ENCODE peak calls at places on chromosomes 13 and 19, in ten cellular contexts. One of them, this sample, is unnamed.
A peak's percentile ranks its signal among the peaks of the same experiment; 100 is the strongest.

GRCh38 chr19:41872775-41873647 is 4.1 kb upstream of the CD79A start:
- DNase-seq in NAMALWA: peak; percentile 78
- DNase-seq in stimulated activated CD4-positive, alpha-beta T cell treated with anti-CD3 and anti-CD28 coated beads, Interleukin-15, amount 100 ng/mL, for 1 hour: peak; percentile 61
- DNase-seq in non-pigmented ciliary epithelial cell: peak; percentile 22
- DNase-seq in HT1080: peak; percentile 82
- DNase-seq in NCI-H1105 treated with DMSO at 0.1 percent for 48 hours: peak; percentile 50
- DNase-seq in NCI-H446 treated with DMSO at 0.1 percent for 48 hours: no peak
- DNase-seq in glutamatergic neuron: peak; percentile 86
- DNase-seq in activated CD4-positive, alpha-beta T cell treated with anti-CD3 and anti-CD28 coated beads, Interleukin-2, amount 50 U/mL, for 1 hour: peak; percentile 72
- DNase-seq in hepatocyte: peak; percentile 88
- DNase-seq in this sample: peak; percentile 71

GRCh38 chr13:50080856-50081105 is 65.5 kb downstream of the KCNRG start:
- DNase-seq in NAMALWA: no peak
- DNase-seq in stimulated activated CD4-positive, alpha-beta T cell treated with anti-CD3 and anti-CD28 coated beads, Interleukin-15, amount 100 ng/mL, for 1 hour: no peak
- DNase-seq in non-pigmented ciliary epithelial cell: no peak
- DNase-seq in HT1080: peak; percentile 44
- DNase-seq in NCI-H1105 treated with DMSO at 0.1 percent for 48 hours: no peak
- DNase-seq in NCI-H446 treated with DMSO at 0.1 percent for 48 hours: no peak
- DNase-seq in glutamatergic neuron: no peak
- DNase-seq in activated CD4-positive, alpha-beta T cell treated with anti-CD3 and anti-CD28 coated beads, Interleukin-2, amount 50 U/mL, for 1 hour: no peak
- DNase-seq in hepatocyte: no peak
- DNase-seq in this sample: no peak

GRCh38 chr19:14434543-14435319 is 1.6 kb downstream of the PKN1 start:
- DNase-seq in NAMALWA: no peak
- DNase-seq in stimulated activated CD4-positive, alpha-beta T cell treated with anti-CD3 and anti-CD28 coated beads, Interleukin-15, amount 100 ng/mL, for 1 hour: no peak
- DNase-seq in non-pigmented ciliary epithelial cell: peak; percentile 56
- DNase-seq in HT1080: peak; percentile 75
- DNase-seq in NCI-H1105 treated with DMSO at 0.1 percent for 48 hours: no peak
- DNase-seq in NCI-H446 treated with DMSO at 0.1 percent for 48 hours: no peak
- DNase-seq in glutamatergic neuron: no peak
- DNase-seq in activated CD4-positive, alpha-beta T cell treated with anti-CD3 and anti-CD28 coated beads, Interleukin-2, amount 50 U/mL, for 1 hour: no peak
- DNase-seq in hepatocyte: peak; percentile 86
- DNase-seq in this sample: no peak

GRCh38 chr13:37870895-37871550 is 1.5 kb upstream of the TRPC4 start:
- DNase-seq in NAMALWA: no peak
- DNase-seq in stimulated activated CD4-positive, alpha-beta T cell treated with anti-CD3 and anti-CD28 coated beads, Interleukin-15, amount 100 ng/mL, for 1 hour: no peak
- DNase-seq in non-pigmented ciliary epithelial cell: no peak
- DNase-seq in HT1080: peak; percentile 74
- DNase-seq in NCI-H1105 treated with DMSO at 0.1 percent for 48 hours: no peak
- DNase-seq in NCI-H446 treated with DMSO at 0.1 percent for 48 hours: no peak
- DNase-seq in glutamatergic neuron: no peak
- DNase-seq in activated CD4-positive, alpha-beta T cell treated with anti-CD3 and anti-CD28 coated beads, Interleukin-2, amount 50 U/mL, for 1 hour: no peak
- DNase-seq in hepatocyte: no peak
- DNase-seq in this sample: no peak

GRCh38 chr13:99653526-99653925 is 152.3 kb downstream of the TM9SF2 start:
- DNase-seq in NAMALWA: no peak
- DNase-seq in stimulated activated CD4-positive, alpha-beta T cell treated with anti-CD3 and anti-CD28 coated beads, Interleukin-15, amount 100 ng/mL, for 1 hour: no peak
- DNase-seq in non-pigmented ciliary epithelial cell: no peak
- DNase-seq in HT1080: no peak
- DNase-seq in NCI-H1105 treated with DMSO at 0.1 percent for 48 hours: no peak
- DNase-seq in NCI-H446 treated with DMSO at 0.1 percent for 48 hours: no peak
- DNase-seq in glutamatergic neuron: no peak
- DNase-seq in activated CD4-positive, alpha-beta T cell treated with anti-CD3 and anti-CD28 coated beads, Interleukin-2, amount 50 U/mL, for 1 hour: no peak
- DNase-seq in hepatocyte: no peak
- DNase-seq in this sample: no peak

GRCh38 chr19:56671613-56671994 is at the start of gene ZNF835:
- DNase-seq in NAMALWA: no peak
- DNase-seq in stimulated activated CD4-positive, alpha-beta T cell treated with anti-CD3 and anti-CD28 coated beads, Interleukin-15, amount 100 ng/mL, for 1 hour: peak; percentile 80
- DNase-seq in non-pigmented ciliary epithelial cell: no peak
- DNase-seq in HT1080: peak; percentile 31
- DNase-seq in NCI-H1105 treated with DMSO at 0.1 percent for 48 hours: no peak
- DNase-seq in NCI-H446 treated with DMSO at 0.1 percent for 48 hours: no peak
- DNase-seq in glutamatergic neuron: peak; percentile 95
- DNase-seq in activated CD4-positive, alpha-beta T cell treated with anti-CD3 and anti-CD28 coated beads, Interleukin-2, amount 50 U/mL, for 1 hour: peak; percentile 74
- DNase-seq in hepatocyte: no peak
- DNase-seq in this sample: no peak

GRCh38 chr13:40127476-40127875 is 472.0 kb downstream of the COG6 start:
- DNase-seq in NAMALWA: peak; percentile 88
- DNase-seq in stimulated activated CD4-positive, alpha-beta T cell treated with anti-CD3 and anti-CD28 coated beads, Interleukin-15, amount 100 ng/mL, for 1 hour: no peak
- DNase-seq in non-pigmented ciliary epithelial cell: no peak
- DNase-seq in HT1080: no peak
- DNase-seq in NCI-H1105 treated with DMSO at 0.1 percent for 48 hours: no peak
- DNase-seq in NCI-H446 treated with DMSO at 0.1 percent for 48 hours: no peak
- DNase-seq in glutamatergic neuron: no peak
- DNase-seq in activated CD4-positive, alpha-beta T cell treated with anti-CD3 and anti-CD28 coated beads, Interleukin-2, amount 50 U/mL, for 1 hour: no peak
- DNase-seq in hepatocyte: no peak
- DNase-seq in this sample: no peak

GRCh38 chr19:3366761-3367571 is 583 bp downstream of the NFIC start:
- DNase-seq in NAMALWA: no peak
- DNase-seq in stimulated activated CD4-positive, alpha-beta T cell treated with anti-CD3 and anti-CD28 coated beads, Interleukin-15, amount 100 ng/mL, for 1 hour: no peak
- DNase-seq in non-pigmented ciliary epithelial cell: no peak
- DNase-seq in HT1080: peak; percentile 28
- DNase-seq in NCI-H1105 treated with DMSO at 0.1 percent for 48 hours: peak; percentile 34
- DNase-seq in NCI-H446 treated with DMSO at 0.1 percent for 48 hours: peak; percentile 42
- DNase-seq in glutamatergic neuron: no peak
- DNase-seq in activated CD4-positive, alpha-beta T cell treated with anti-CD3 and anti-CD28 coated beads, Interleukin-2, amount 50 U/mL, for 1 hour: no peak
- DNase-seq in hepatocyte: no peak
- DNase-seq in this sample: no peak

GRCh38 chr13:98746968-98747367 is 5.5 kb downstream of the SLC15A1 start:
- DNase-seq in NAMALWA: no peak
- DNase-seq in stimulated activated CD4-positive, alpha-beta T cell treated with anti-CD3 and anti-CD28 coated beads, Interleukin-15, amount 100 ng/mL, for 1 hour: no peak
- DNase-seq in non-pigmented ciliary epithelial cell: no peak
- DNase-seq in HT1080: no peak
- DNase-seq in NCI-H1105 treated with DMSO at 0.1 percent for 48 hours: no peak
- DNase-seq in NCI-H446 treated with DMSO at 0.1 percent for 48 hours: no peak
- DNase-seq in glutamatergic neuron: no peak
- DNase-seq in activated CD4-positive, alpha-beta T cell treated with anti-CD3 and anti-CD28 coated beads, Interleukin-2, amount 50 U/mL, for 1 hour: no peak
- DNase-seq in hepatocyte: peak; percentile 70
- DNase-seq in this sample: no peak

GRCh38 chr13:38477676-38478075 is 128.0 kb downstream of the UFM1 start:
- DNase-seq in NAMALWA: no peak
- DNase-seq in stimulated activated CD4-positive, alpha-beta T cell treated with anti-CD3 and anti-CD28 coated beads, Interleukin-15, amount 100 ng/mL, for 1 hour: no peak
- DNase-seq in non-pigmented ciliary epithelial cell: no peak
- DNase-seq in HT1080: no peak
- DNase-seq in NCI-H1105 treated with DMSO at 0.1 percent for 48 hours: no peak
- DNase-seq in NCI-H446 treated with DMSO at 0.1 percent for 48 hours: no peak
- DNase-seq in glutamatergic neuron: no peak
- DNase-seq in activated CD4-positive, alpha-beta T cell treated with anti-CD3 and anti-CD28 coated beads, Interleukin-2, amount 50 U/mL, for 1 hour: no peak
- DNase-seq in hepatocyte: no peak
- DNase-seq in this sample: no peak

GRCh38 chr13:98480915-98481510 is 95.9 kb downstream of the STK24 start:
- DNase-seq in NAMALWA: peak; percentile 77
- DNase-seq in stimulated activated CD4-positive, alpha-beta T cell treated with anti-CD3 and anti-CD28 coated beads, Interleukin-15, amount 100 ng/mL, for 1 hour: no peak
- DNase-seq in non-pigmented ciliary epithelial cell: no peak
- DNase-seq in HT1080: no peak
- DNase-seq in NCI-H1105 treated with DMSO at 0.1 percent for 48 hours: no peak
- DNase-seq in NCI-H446 treated with DMSO at 0.1 percent for 48 hours: no peak
- DNase-seq in glutamatergic neuron: peak; percentile 44
- DNase-seq in activated CD4-positive, alpha-beta T cell treated with anti-CD3 and anti-CD28 coated beads, Interleukin-2, amount 50 U/mL, for 1 hour: peak; percentile 15
- DNase-seq in hepatocyte: no peak
- DNase-seq in this sample: no peak

GRCh38 chr13:51806571-51806970 is 2.6 kb upstream of the DHRS12 start:
- DNase-seq in NAMALWA: peak; percentile 58
- DNase-seq in stimulated activated CD4-positive, alpha-beta T cell treated with anti-CD3 and anti-CD28 coated beads, Interleukin-15, amount 100 ng/mL, for 1 hour: no peak
- DNase-seq in non-pigmented ciliary epithelial cell: no peak
- DNase-seq in HT1080: no peak
- DNase-seq in NCI-H1105 treated with DMSO at 0.1 percent for 48 hours: peak; percentile 12
- DNase-seq in NCI-H446 treated with DMSO at 0.1 percent for 48 hours: no peak
- DNase-seq in glutamatergic neuron: no peak
- DNase-seq in activated CD4-positive, alpha-beta T cell treated with anti-CD3 and anti-CD28 coated beads, Interleukin-2, amount 50 U/mL, for 1 hour: no peak
- DNase-seq in hepatocyte: no peak
- DNase-seq in this sample: no peak

GRCh38 chr13:99969934-99970760 is 1.4 kb downstream of the ZIC5 start:
- DNase-seq in NAMALWA: no peak
- DNase-seq in stimulated activated CD4-positive, alpha-beta T cell treated with anti-CD3 and anti-CD28 coated beads, Interleukin-15, amount 100 ng/mL, for 1 hour: no peak
- DNase-seq in non-pigmented ciliary epithelial cell: no peak
- DNase-seq in HT1080: peak; percentile 55
- DNase-seq in NCI-H1105 treated with DMSO at 0.1 percent for 48 hours: peak; percentile 44
- DNase-seq in NCI-H446 treated with DMSO at 0.1 percent for 48 hours: peak; percentile 69
- DNase-seq in glutamatergic neuron: no peak
- DNase-seq in activated CD4-positive, alpha-beta T cell treated with anti-CD3 and anti-CD28 coated beads, Interleukin-2, amount 50 U/mL, for 1 hour: no peak
- DNase-seq in hepatocyte: no peak
- DNase-seq in this sample: no peak

GRCh38 chr19:35346193-35347052 is 1.3 kb upstream of the FFAR1 start:
- DNase-seq in NAMALWA: peak; percentile 60
- DNase-seq in stimulated activated CD4-positive, alpha-beta T cell treated with anti-CD3 and anti-CD28 coated beads, Interleukin-15, amount 100 ng/mL, for 1 hour: peak; percentile 54
- DNase-seq in non-pigmented ciliary epithelial cell: no peak
- DNase-seq in HT1080: no peak
- DNase-seq in NCI-H1105 treated with DMSO at 0.1 percent for 48 hours: peak; percentile 10
- DNase-seq in NCI-H446 treated with DMSO at 0.1 percent for 48 hours: no peak
- DNase-seq in glutamatergic neuron: no peak
- DNase-seq in activated CD4-positive, alpha-beta T cell treated with anti-CD3 and anti-CD28 coated beads, Interleukin-2, amount 50 U/mL, for 1 hour: peak; percentile 73
- DNase-seq in hepatocyte: no peak
- DNase-seq in this sample: peak; percentile 30

GRCh38 chr13:28055362-28055761 is 45.0 kb downstream of the FLT3 start:
- DNase-seq in NAMALWA: no peak
- DNase-seq in stimulated activated CD4-positive, alpha-beta T cell treated with anti-CD3 and anti-CD28 coated beads, Interleukin-15, amount 100 ng/mL, for 1 hour: no peak
- DNase-seq in non-pigmented ciliary epithelial cell: no peak
- DNase-seq in HT1080: no peak
- DNase-seq in NCI-H1105 treated with DMSO at 0.1 percent for 48 hours: no peak
- DNase-seq in NCI-H446 treated with DMSO at 0.1 percent for 48 hours: no peak
- DNase-seq in glutamatergic neuron: no peak
- DNase-seq in activated CD4-positive, alpha-beta T cell treated with anti-CD3 and anti-CD28 coated beads, Interleukin-2, amount 50 U/mL, for 1 hour: no peak
- DNase-seq in hepatocyte: no peak
- DNase-seq in this sample: no peak

GRCh38 chr19:50203281-50204080 is at the start of gene MYH14:
- DNase-seq in NAMALWA: no peak
- DNase-seq in stimulated activated CD4-positive, alpha-beta T cell treated with anti-CD3 and anti-CD28 coated beads, Interleukin-15, amount 100 ng/mL, for 1 hour: no peak
- DNase-seq in non-pigmented ciliary epithelial cell: no peak
- DNase-seq in HT1080: no peak
- DNase-seq in NCI-H1105 treated with DMSO at 0.1 percent for 48 hours: peak; percentile 88
- DNase-seq in NCI-H446 treated with DMSO at 0.1 percent for 48 hours: peak; percentile 83
- DNase-seq in glutamatergic neuron: peak; percentile 93
- DNase-seq in activated CD4-positive, alpha-beta T cell treated with anti-CD3 and anti-CD28 coated beads, Interleukin-2, amount 50 U/mL, for 1 hour: no peak
- DNase-seq in hepatocyte: peak; percentile 96
- DNase-seq in this sample: peak; percentile 93

GRCh38 chr13:51803422-51804294 is at the start of gene DHRS12:
- DNase-seq in NAMALWA: peak; percentile 91
- DNase-seq in stimulated activated CD4-positive, alpha-beta T cell treated with anti-CD3 and anti-CD28 coated beads, Interleukin-15, amount 100 ng/mL, for 1 hour: peak; percentile 73
- DNase-seq in non-pigmented ciliary epithelial cell: no peak
- DNase-seq in HT1080: peak; percentile 73
- DNase-seq in NCI-H1105 treated with DMSO at 0.1 percent for 48 hours: peak; percentile 60
- DNase-seq in NCI-H446 treated with DMSO at 0.1 percent for 48 hours: peak; percentile 63
- DNase-seq in glutamatergic neuron: peak; percentile 87
- DNase-seq in activated CD4-positive, alpha-beta T cell treated with anti-CD3 and anti-CD28 coated beads, Interleukin-2, amount 50 U/mL, for 1 hour: peak; percentile 83
- DNase-seq in hepatocyte: peak; percentile 96
- DNase-seq in this sample: peak; percentile 85

GRCh38 chr19:1556639-1557070 is 11.5 kb downstream of the MEX3D start:
- DNase-seq in NAMALWA: no peak
- DNase-seq in stimulated activated CD4-positive, alpha-beta T cell treated with anti-CD3 and anti-CD28 coated beads, Interleukin-15, amount 100 ng/mL, for 1 hour: no peak
- DNase-seq in non-pigmented ciliary epithelial cell: no peak
- DNase-seq in HT1080: no peak
- DNase-seq in NCI-H1105 treated with DMSO at 0.1 percent for 48 hours: no peak
- DNase-seq in NCI-H446 treated with DMSO at 0.1 percent for 48 hours: no peak
- DNase-seq in glutamatergic neuron: no peak
- DNase-seq in activated CD4-positive, alpha-beta T cell treated with anti-CD3 and anti-CD28 coated beads, Interleukin-2, amount 50 U/mL, for 1 hour: no peak
- DNase-seq in hepatocyte: no peak
- DNase-seq in this sample: no peak

GRCh38 chr13:50355797-50356196 is 340.6 kb downstream of the KCNRG start:
- DNase-seq in NAMALWA: no peak
- DNase-seq in stimulated activated CD4-positive, alpha-beta T cell treated with anti-CD3 and anti-CD28 coated beads, Interleukin-15, amount 100 ng/mL, for 1 hour: no peak
- DNase-seq in non-pigmented ciliary epithelial cell: no peak
- DNase-seq in HT1080: no peak
- DNase-seq in NCI-H1105 treated with DMSO at 0.1 percent for 48 hours: no peak
- DNase-seq in NCI-H446 treated with DMSO at 0.1 percent for 48 hours: no peak
- DNase-seq in glutamatergic neuron: no peak
- DNase-seq in activated CD4-positive, alpha-beta T cell treated with anti-CD3 and anti-CD28 coated beads, Interleukin-2, amount 50 U/mL, for 1 hour: no peak
- DNase-seq in hepatocyte: no peak
- DNase-seq in this sample: no peak

GRCh38 chr19:15331419-15332310 is 674 bp downstream of the BRD4 start:
- DNase-seq in NAMALWA: peak; percentile 63
- DNase-seq in stimulated activated CD4-positive, alpha-beta T cell treated with anti-CD3 and anti-CD28 coated beads, Interleukin-15, amount 100 ng/mL, for 1 hour: peak; percentile 55
- DNase-seq in non-pigmented ciliary epithelial cell: no peak
- DNase-seq in HT1080: peak; percentile 52
- DNase-seq in NCI-H1105 treated with DMSO at 0.1 percent for 48 hours: peak; percentile 25
- DNase-seq in NCI-H446 treated with DMSO at 0.1 percent for 48 hours: peak; percentile 3
- DNase-seq in glutamatergic neuron: peak; percentile 58
- DNase-seq in activated CD4-positive, alpha-beta T cell treated with anti-CD3 and anti-CD28 coated beads, Interleukin-2, amount 50 U/mL, for 1 hour: peak; percentile 45
- DNase-seq in hepatocyte: peak; percentile 84
- DNase-seq in this sample: peak; percentile 60

GRCh38 chr13:30421093-30422055 is 919 bp upstream of the UBE2L5 start:
- DNase-seq in NAMALWA: peak; percentile 40
- DNase-seq in stimulated activated CD4-positive, alpha-beta T cell treated with anti-CD3 and anti-CD28 coated beads, Interleukin-15, amount 100 ng/mL, for 1 hour: no peak
- DNase-seq in non-pigmented ciliary epithelial cell: no peak
- DNase-seq in HT1080: peak; percentile 72
- DNase-seq in NCI-H1105 treated with DMSO at 0.1 percent for 48 hours: peak; percentile 32
- DNase-seq in NCI-H446 treated with DMSO at 0.1 percent for 48 hours: no peak
- DNase-seq in glutamatergic neuron: peak; percentile 67
- DNase-seq in activated CD4-positive, alpha-beta T cell treated with anti-CD3 and anti-CD28 coated beads, Interleukin-2, amount 50 U/mL, for 1 hour: peak; percentile 19
- DNase-seq in hepatocyte: peak; percentile 88
- DNase-seq in this sample: peak; percentile 75

GRCh38 chr13:73336789-73337188 is 278.0 kb downstream of the KLF5 start:
- DNase-seq in NAMALWA: no peak
- DNase-seq in stimulated activated CD4-positive, alpha-beta T cell treated with anti-CD3 and anti-CD28 coated beads, Interleukin-15, amount 100 ng/mL, for 1 hour: no peak
- DNase-seq in non-pigmented ciliary epithelial cell: no peak
- DNase-seq in HT1080: no peak
- DNase-seq in NCI-H1105 treated with DMSO at 0.1 percent for 48 hours: no peak
- DNase-seq in NCI-H446 treated with DMSO at 0.1 percent for 48 hours: no peak
- DNase-seq in glutamatergic neuron: no peak
- DNase-seq in activated CD4-positive, alpha-beta T cell treated with anti-CD3 and anti-CD28 coated beads, Interleukin-2, amount 50 U/mL, for 1 hour: no peak
- DNase-seq in hepatocyte: no peak
- DNase-seq in this sample: no peak